ENCODE peak calls at places on chromosome 10, in four cellular contexts. F is erythroblast, T is A549, N is stomach. B is an unnamed sample.
A peak's percentile ranks its signal among the peaks of the same experiment; 100 is the strongest.

GRCh38 chr10:92419740-92420553 is 129.0 kb downstream of the MARCHF5 start:
- DNase-seq in F (peak; percentile 56), T (no peak), N (peak; percentile 52), B (no peak)

GRCh38 chr10:43170491-43170890 is 32.2 kb downstream of the CSGALNACT2 start:
- DNase-seq in F (no peak), T (no peak), N (no peak), B (no peak)

GRCh38 chr10:89516149-89516832 is 19.1 kb downstream of the SLC16A12 start:
- DNase-seq in F (peak; percentile 48), T (no peak), N (no peak), B (peak; percentile 63)

GRCh38 chr10:22534849-22535604 is 179.4 kb downstream of the PIP4K2A start:
- DNase-seq in F (no peak), T (no peak), N (no peak), B (no peak)

GRCh38 chr10:16192337-16192736 is 244.5 kb upstream of the PTER start:
- DNase-seq in F (no peak), T (no peak), N (peak; percentile 33), B (no peak)

GRCh38 chr10:90958781-90959180 is 37.9 kb upstream of the ANKRD1 start:
- DNase-seq in F (no peak), T (no peak), N (no peak), B (no peak)

GRCh38 chr10:19416164-19416563 is 367.6 kb downstream of the MALRD1 start:
- DNase-seq in F (no peak), T (no peak), N (no peak), B (no peak)

GRCh38 chr10:77844713-77845454 is 81.7 kb downstream of the DLG5 start:
- DNase-seq in F (no peak), T (peak; percentile 74), N (no peak), B (peak; percentile 96)

GRCh38 chr10:119140603-119141245 is 24.8 kb downstream of the SFXN4 start:
- DNase-seq in F (no peak), T (no peak), N (no peak), B (no peak)

GRCh38 chr10:34955391-34955790 is 134.8 kb downstream of the CUL2 start:
- DNase-seq in F (no peak), T (no peak), N (no peak), B (no peak)

GRCh38 chr10:89431977-89432376 is 17.6 kb downstream of the IFIT5 start:
- DNase-seq in F (no peak), T (no peak), N (no peak), B (peak; percentile 17)

GRCh38 chr10:123550680-123551096 is 115.5 kb upstream of the GPR26 start:
- DNase-seq in F (no peak), T (no peak), N (no peak), B (no peak)

GRCh38 chr10:63376560-63377304 is 89.0 kb downstream of the JMJD1C start:
- DNase-seq in F (no peak), T (no peak), N (no peak), B (no peak)

GRCh38 chr10:83925133-83925532 is 214.2 kb upstream of the GHITM start:
- DNase-seq in F (no peak), T (no peak), N (no peak), B (no peak)

GRCh38 chr10:36446873-36447272 is 678.5 kb upstream of the ANKRD30A start:
- DNase-seq in F (no peak), T (no peak), N (peak; percentile 62), B (no peak)

GRCh38 chr10:116756277-116756676 is 13.9 kb upstream of the HSPA12A start:
- DNase-seq in F (no peak), T (no peak), N (no peak), B (no peak)

GRCh38 chr10:70772627-70773026 is 12.6 kb downstream of the TBATA start:
- DNase-seq in F (no peak), T (no peak), N (peak; percentile 7), B (no peak)

GRCh38 chr10:70771311-70772194 is 13.6 kb downstream of the TBATA start:
- DNase-seq in F (no peak), T (no peak), N (peak; percentile 14), B (no peak)

GRCh38 chr10:70774810-70775678 is 10.1 kb downstream of the TBATA start:
- DNase-seq in F (no peak), T (no peak), N (peak; percentile 82), B (no peak)

GRCh38 chr10:70773965-70774809 is 11.0 kb downstream of the TBATA start:
- DNase-seq in F (no peak), T (no peak), N (peak; percentile 14), B (no peak)

DNA sequence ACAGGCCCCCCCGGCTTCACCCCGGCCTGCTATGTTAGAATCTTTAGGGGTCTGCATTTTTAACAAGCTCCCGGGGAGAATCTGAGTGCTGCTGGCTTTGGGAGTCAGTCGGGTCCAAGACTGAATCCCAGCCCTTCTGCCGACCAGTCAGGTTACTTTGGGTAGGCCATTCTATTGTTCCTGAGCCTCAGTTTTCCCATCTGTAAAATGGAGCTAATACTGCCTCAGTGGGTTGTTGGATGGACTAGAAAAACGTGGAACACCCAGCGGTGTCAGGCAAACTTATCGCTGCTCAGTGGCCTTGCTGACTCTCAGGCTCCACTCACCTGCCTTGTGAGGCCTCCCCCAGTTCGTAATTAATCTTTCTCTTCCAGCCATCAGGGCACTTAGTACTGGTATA is 11.7 kb downstream of the TBATA start:
- DNase-seq in F (no peak), T (no peak), N (peak; percentile 8), B (no peak)
- TF ChIP-seq POLR2A in F (no peak), T (no peak), N (no peak), B (no peak)

GRCh38 chr10:70815504-70816219 is at the start of gene SGPL1:
- DNase-seq in F (peak; percentile 83), T (peak; percentile 93), N (peak; percentile 92), B (peak; percentile 97)

GRCh38 chr10:70812814-70813213 is 2.9 kb upstream of the SGPL1 start:
- DNase-seq in F (no peak), T (no peak), N (no peak), B (no peak)

GRCh38 chr10:70811881-70812280 is 3.9 kb upstream of the SGPL1 start:
- DNase-seq in F (no peak), T (no peak), N (no peak), B (no peak)

GRCh38 chr10:70814126-70814525 is 1.6 kb upstream of the SGPL1 start:
- DNase-seq in F (no peak), T (no peak), N (no peak), B (no peak)

DNA sequence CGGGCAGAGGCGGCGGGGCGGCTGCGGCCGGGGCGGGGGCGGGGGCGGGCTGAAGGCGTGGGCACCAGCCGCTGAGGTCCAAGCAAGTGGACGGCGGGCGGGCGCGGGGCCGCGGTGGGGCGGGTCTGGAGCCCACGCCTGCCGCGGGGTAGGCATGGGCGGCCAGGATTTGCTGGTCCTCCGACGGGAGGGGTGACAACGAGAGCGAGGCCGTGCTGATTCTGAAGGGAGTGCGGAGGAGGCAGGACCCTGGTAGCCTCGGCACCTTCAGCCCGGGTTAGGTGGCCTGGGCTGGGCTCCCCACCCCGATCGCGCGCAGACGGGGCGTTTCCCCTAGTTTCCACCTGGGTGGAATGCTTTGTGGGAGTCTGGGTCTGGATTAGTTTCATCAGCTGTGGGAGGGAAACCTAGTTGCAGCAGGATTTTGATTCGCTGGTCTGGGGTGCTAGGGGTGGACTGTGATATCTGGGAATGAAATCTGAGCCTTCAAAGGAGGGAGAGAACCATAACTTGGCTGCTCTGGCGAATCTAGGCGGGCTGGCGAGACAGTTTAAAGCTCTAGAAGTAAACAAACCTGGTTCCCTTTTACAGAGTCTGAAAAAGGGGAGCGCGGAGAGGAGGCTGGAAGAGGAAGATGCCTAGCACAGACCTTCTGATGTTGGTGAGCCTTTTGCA is 609 bp downstream of the SGPL1 start:
- DNase-seq in F (peak; percentile 38), T (peak; percentile 91), N (peak; percentile 68), B (peak; percentile 95)
- TF ChIP-seq POLR2A in F (no peak), T (peak; percentile 42), N (no peak), B (peak; percentile 58)

GRCh38 chr10:12042797-12043651 is at the start of gene UPF2:
- DNase-seq in F (peak; percentile 99), T (peak; percentile 98), N (peak; percentile 97), B (peak; percentile 89)
- TF ChIP-seq POLR2A in F (peak; percentile 8), T (peak; percentile 23), N (no peak), B (peak; percentile 2)

DNA sequence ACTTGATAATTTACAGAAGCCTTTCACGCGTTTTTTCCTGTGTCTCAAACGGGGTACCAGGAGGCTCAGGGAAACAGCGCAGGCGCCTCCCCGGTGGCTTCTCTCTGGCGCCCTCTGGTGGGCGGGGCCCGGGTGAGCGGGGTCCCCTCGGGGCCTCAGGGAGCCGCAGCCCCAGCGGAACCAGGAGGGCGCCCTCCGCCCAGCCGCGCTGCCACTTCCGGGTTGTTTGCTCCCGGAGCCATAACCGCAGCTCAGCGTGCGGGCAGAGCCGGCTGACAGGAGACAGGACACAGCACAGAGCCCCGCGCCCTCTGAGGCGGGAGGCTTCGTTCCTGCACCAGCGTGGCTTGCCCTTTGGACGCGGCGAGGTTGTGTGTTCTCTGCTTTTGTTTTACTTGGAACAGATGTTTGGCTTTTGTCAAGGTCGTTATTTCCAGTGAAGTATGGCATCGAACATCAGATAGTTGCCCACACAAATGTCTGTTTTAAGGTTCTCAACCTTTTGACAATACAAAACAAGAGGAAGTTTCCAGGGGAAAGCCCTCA is 6.9 kb upstream of the CYP2E1 start:
- DNase-seq in F (peak; percentile 77), T (peak; percentile 91), N (peak; percentile 90), B (peak; percentile 72)
- TF ChIP-seq POLR2A in F (no peak), T (peak; percentile 82), N (no peak), B (peak; percentile 64)

DNA sequence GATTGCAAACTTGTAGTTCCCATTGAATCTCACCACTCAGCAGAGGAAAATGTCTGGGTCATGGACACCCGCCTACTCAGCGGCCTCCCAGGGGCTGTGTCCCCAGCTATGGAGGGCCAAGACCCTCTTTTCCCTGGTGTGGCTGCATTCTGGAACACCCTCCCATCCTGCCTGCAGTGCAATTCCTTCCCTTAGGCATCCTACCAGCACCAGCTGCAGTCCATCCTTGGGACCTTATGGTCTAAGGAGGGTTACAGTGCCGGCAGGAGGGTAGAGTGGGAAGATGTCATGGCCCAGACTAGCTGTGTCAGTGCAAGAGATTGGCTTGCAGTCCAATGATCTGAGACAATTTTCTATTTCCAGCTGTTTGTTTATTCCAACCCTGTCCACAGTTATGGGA is 92.4 kb downstream of the WDFY4 start:
- DNase-seq in F (no peak), T (no peak), N (no peak), B (no peak)
- TF ChIP-seq POLR2A in F (no peak), T (no peak), N (no peak), B (no peak)

GRCh38 chr10:49160110-49160509 is 26.3 kb upstream of the FAM170B start:
- DNase-seq in F (no peak), T (no peak), N (no peak), B (no peak)

GRCh38 chr10:49160814-49161213 is 27.0 kb upstream of the FAM170B start:
- DNase-seq in F (no peak), T (no peak), N (no peak), B (no peak)

GRCh38 chr10:49162063-49162462 is 26.1 kb downstream of the TMEM273 start:
- DNase-seq in F (no peak), T (no peak), N (no peak), B (no peak)

GRCh38 chr10:49162761-49163160 is 25.4 kb downstream of the TMEM273 start:
- DNase-seq in F (no peak), T (no peak), N (no peak), B (no peak)

DNA sequence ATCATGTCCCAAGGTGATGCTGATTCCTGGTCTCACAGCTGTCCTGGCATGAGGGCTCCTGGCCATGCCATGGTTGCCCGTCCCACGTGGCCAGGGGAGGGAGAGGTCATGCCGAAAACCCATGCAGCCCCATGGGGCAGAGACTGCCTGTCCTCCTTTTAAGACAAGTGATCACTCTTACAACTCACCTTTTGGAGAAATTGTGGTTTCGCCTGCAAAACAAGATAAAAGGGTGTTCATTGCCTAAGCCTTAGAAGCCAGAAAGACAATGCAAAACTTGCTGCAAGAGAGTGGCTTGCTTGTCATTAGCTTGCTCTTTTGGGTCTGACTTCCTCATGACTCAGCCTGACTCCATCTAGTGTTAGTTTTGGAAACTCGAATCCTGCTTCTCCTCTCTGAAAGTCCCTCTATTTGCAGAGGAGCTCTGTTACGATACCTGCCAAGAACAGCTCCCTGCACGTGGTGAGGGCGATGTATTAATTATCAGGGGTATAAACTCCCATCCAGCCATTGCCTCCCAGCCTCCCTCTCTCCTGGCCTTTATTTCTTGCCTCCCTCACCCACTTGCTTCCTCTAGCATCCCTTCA is 26.7 kb downstream of the TMEM273 start:
- DNase-seq in F (no peak), T (no peak), N (no peak), B (no peak)
- TF ChIP-seq POLR2A in F (no peak), T (no peak), N (no peak), B (no peak)

B was measured in H54.